ENCODE peak calls at places on chromosomes 7 and 10, in eight cellular contexts. S is activated T-helper 1 cell treated with anti-CD3 and anti-CD28 coated beads, Interleukin-2, amount 50 U/mL, for 16 hours; K is breast epithelium; A is neural crest cell; D is RWPE1; O is psoas muscle; I is HTR-8/SVneo; C is OCI-M1. H is an unnamed sample.

GRCh38 chr10:121818599-121818998 is 109.2 kb downstream of the ATE1 start:
- DNase-seq in S (no peak), K (no peak), A (no peak), D (no peak), O (no peak), I (no peak), C (no peak), H (no peak)

GRCh38 chr7:89246196-89246595 is 450.7 kb upstream of the TEX47 start:
- DNase-seq in S (no peak), K (no peak), A (no peak), D (no peak), O (no peak), I (no peak), C (no peak), H (no peak)

GRCh38 chr10:28818645-28819036 is 141.3 kb downstream of the BAMBI start:
- DNase-seq in S (no peak), K (no peak), A (no peak), D (no peak), O (no peak), I (no peak), C (no peak), H (peak; percentile 12)

GRCh38 chr10:5071411-5072198 is 22.6 kb upstream of the AKR1C3 start:
- DNase-seq in S (no peak), K (peak; percentile 63), A (no peak), D (peak; percentile 13), O (peak; percentile 36), I (peak; percentile 3), C (peak; percentile 94), H (peak; percentile 39)

GRCh38 chr7:28984631-28985030 is 26.5 kb upstream of the TRIL start:
- DNase-seq in S (no peak), K (peak; percentile 55), A (no peak), D (peak; percentile 81), O (peak; percentile 53), I (peak; percentile 54), C (peak; percentile 80), H (peak; percentile 69)

GRCh38 chr10:84197643-84198042 is 3.3 kb downstream of the CDHR1 start:
- DNase-seq in S (no peak), K (no peak), A (no peak), D (no peak), O (no peak), I (no peak), C (no peak), H (no peak)

GRCh38 chr7:99229234-99229633 is 21.3 kb upstream of the KPNA7 start:
- DNase-seq in S (no peak), K (no peak), A (no peak), D (no peak), O (no peak), I (no peak), C (no peak), H (no peak)

GRCh38 chr10:111148025-111148424 is 71.2 kb downstream of the ADRA2A start:
- DNase-seq in S (no peak), K (no peak), A (no peak), D (no peak), O (no peak), I (no peak), C (no peak), H (no peak)

GRCh38 chr10:6203331-6204062 is 765 bp downstream of the PFKFB3 start:
- DNase-seq in S (peak; percentile 16), K (peak; percentile 50), A (peak; percentile 66), D (peak; percentile 53), O (peak; percentile 69), I (no peak), C (peak; percentile 70), H (peak; percentile 66)

GRCh38 chr10:75034131-75034512 is 77.3 kb upstream of the SAMD8 start:
- DNase-seq in S (no peak), K (no peak), A (no peak), D (peak; percentile 38), O (no peak), I (no peak), C (no peak), H (no peak)

GRCh38 chr7:113394856-113395255 is 276.5 kb upstream of the SMIM30 start:
- DNase-seq in S (no peak), K (no peak), A (no peak), D (no peak), O (no peak), I (no peak), C (no peak), H (peak; percentile 10)

GRCh38 chr7:47888371-47889265 is 59.6 kb downstream of the PKD1L1 start:
- DNase-seq in S (no peak), K (no peak), A (no peak), D (no peak), O (no peak), I (no peak), C (no peak), H (no peak)

GRCh38 chr7:916291-916941 is 38.1 kb downstream of the ADAP1 start:
- DNase-seq in S (no peak), K (no peak), A (no peak), D (no peak), O (peak; percentile 12), I (no peak), C (no peak), H (peak; percentile 35)

GRCh38 chr7:37235813-37236212 is 212.9 kb downstream of the ELMO1 start:
- DNase-seq in S (no peak), K (no peak), A (no peak), D (no peak), O (no peak), I (no peak), C (no peak), H (no peak)

GRCh38 chr7:135910393-135911036 is 66.6 kb downstream of the MTPN start:
- DNase-seq in S (no peak), K (no peak), A (no peak), D (no peak), O (no peak), I (no peak), C (peak; percentile 1), H (no peak)

H was measured in T47D.